ENCODE peak calls at places on chromosomes 12 and 14, in five cellular contexts. A is transverse colon; M is WTC11; L is CD8-positive, alpha-beta T cell; T is GM23338. D is an unnamed sample.

GRCh38 chr14:64502476-64503183 is 1.0 kb downstream of the ZBTB25 start:
- DNase-seq in A (peak; percentile 36), M (no peak), L (no peak), T (peak; percentile 50), D (no peak)

GRCh38 chr14:46322076-46322475 is 329.5 kb downstream of the RPL10L start:
- DNase-seq in A (no peak), M (no peak), L (no peak), T (peak; percentile 92), D (no peak)

GRCh38 chr12:76277480-76277879 is 70.7 kb downstream of the BBS10 start:
- DNase-seq in A (no peak), M (no peak), L (no peak), T (no peak), D (no peak)

GRCh38 chr12:113461666-113462065 is 10.0 kb downstream of the LHX5 start:
- DNase-seq in A (no peak), M (no peak), L (no peak), T (peak; percentile 82), D (peak; percentile 57)

GRCh38 chr12:45708363-45708762 is 21.1 kb upstream of the ARID2 start:
- DNase-seq in A (no peak), M (no peak), L (no peak), T (no peak), D (no peak)

GRCh38 chr12:121579190-121579791 is 1.5 kb downstream of the KDM2B start:
- DNase-seq in A (peak; percentile 54), M (peak; percentile 45), L (peak; percentile 31), T (peak; percentile 73), D (peak; percentile 75)

GRCh38 chr12:5768880-5769199 is 176.2 kb downstream of the ANO2 start:
- DNase-seq in A (no peak), M (no peak), L (no peak), T (no peak), D (no peak)

GRCh38 chr12:19301688-19302640 is 137.3 kb upstream of the AEBP2 start:
- DNase-seq in A (no peak), M (no peak), L (no peak), T (no peak), D (no peak)

GRCh38 chr12:89782807-89783206 is 74.2 kb upstream of the ATP2B1 start:
- DNase-seq in A (no peak), M (no peak), L (no peak), T (no peak), D (no peak)

GRCh38 chr12:122182887-122183587 is at the start of gene LRRC43:
- DNase-seq in A (peak; percentile 41), M (peak; percentile 80), L (peak; percentile 28), T (peak; percentile 85), D (peak; percentile 67)

GRCh38 chr12:39431797-39432196 is 11.1 kb downstream of the KIF21A start:
- DNase-seq in A (no peak), M (no peak), L (no peak), T (no peak), D (no peak)

GRCh38 chr14:104827173-104828055 is 26.5 kb downstream of the ZBTB42 start:
- DNase-seq in A (peak; percentile 62), M (peak; percentile 93), L (no peak), T (peak; percentile 95), D (peak; percentile 82)

GRCh38 chr14:52400846-52401245 is 86.7 kb downstream of the PTGER2 start:
- DNase-seq in A (no peak), M (no peak), L (no peak), T (no peak), D (no peak)

GRCh38 chr14:91295851-91296796 is 51.6 kb upstream of the GPR68 start:
- DNase-seq in A (no peak), M (no peak), L (no peak), T (no peak), D (no peak)

GRCh38 chr12:124828264-124829007 is 35.2 kb downstream of the SCARB1 start:
- DNase-seq in A (peak; percentile 75), M (no peak), L (no peak), T (no peak), D (no peak)

GRCh38 chr12:108616941-108617858 is 16.5 kb downstream of the SELPLG start:
- DNase-seq in A (peak; percentile 33), M (no peak), L (peak; percentile 55), T (no peak), D (peak; percentile 87)

GRCh38 chr12:113850309-113851056 is 115.6 kb downstream of the RBM19 start:
- DNase-seq in A (peak; percentile 18), M (no peak), L (no peak), T (no peak), D (no peak)

GRCh38 chr12:52527121-52527800 is 7.1 kb upstream of the KRT5 start:
- DNase-seq in A (no peak), M (no peak), L (no peak), T (no peak), D (no peak)

GRCh38 chr12:52526511-52526951 is 6.3 kb upstream of the KRT5 start:
- DNase-seq in A (no peak), M (no peak), L (no peak), T (no peak), D (no peak)

GRCh38 chr12:52524898-52525591 is 4.9 kb upstream of the KRT5 start:
- DNase-seq in A (no peak), M (no peak), L (no peak), T (no peak), D (no peak)

GRCh38 chr12:52524241-52524897 is 4.2 kb upstream of the KRT5 start:
- DNase-seq in A (no peak), M (no peak), L (no peak), T (no peak), D (no peak)

DNA sequence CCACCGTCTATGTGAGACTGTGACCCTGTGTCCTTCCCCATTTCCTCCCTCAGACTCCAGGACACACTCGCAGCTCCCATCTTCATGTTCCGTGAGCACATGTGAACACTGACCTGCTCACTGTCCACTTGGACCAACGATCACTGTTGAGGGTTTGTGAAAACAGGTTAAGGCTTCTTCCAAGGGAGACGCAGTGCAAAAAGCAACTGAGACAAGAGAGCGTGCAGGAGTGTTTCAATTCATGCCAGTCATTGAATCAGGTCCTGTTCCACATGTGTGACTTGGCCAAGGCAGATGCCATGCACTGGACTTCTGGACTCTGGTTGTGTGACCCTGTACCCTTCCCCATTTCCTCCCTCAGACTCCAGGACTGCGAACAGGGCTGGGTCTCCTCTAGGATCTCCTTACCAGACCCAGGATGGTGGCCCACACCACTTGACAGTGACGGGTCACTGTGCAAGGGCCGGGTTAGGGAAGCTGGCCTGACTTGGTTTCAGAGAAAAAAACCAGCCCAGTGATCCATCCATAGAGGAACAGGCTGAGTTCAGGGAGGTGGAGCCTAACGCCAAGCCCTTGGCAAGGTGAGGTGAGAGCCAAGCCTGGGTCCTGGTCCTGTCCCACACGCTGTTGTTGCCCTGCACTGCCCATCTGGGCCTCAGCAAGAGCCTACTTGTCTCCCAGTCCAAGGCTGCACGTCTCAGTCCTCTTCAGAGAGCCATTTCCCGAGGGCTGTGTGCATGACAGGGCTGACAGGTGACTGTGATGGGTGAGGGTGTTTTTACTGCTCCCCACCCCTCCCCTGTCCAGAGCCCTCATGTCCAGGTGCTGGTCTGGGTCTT is 5.7 kb upstream of the KRT5 start:
- DNase-seq in A (no peak), M (no peak), L (no peak), T (no peak), D (no peak)
- TF ChIP-seq CTCF in A (no peak), M (no peak), L (no peak), T (no peak), D (no peak)

DNA sequence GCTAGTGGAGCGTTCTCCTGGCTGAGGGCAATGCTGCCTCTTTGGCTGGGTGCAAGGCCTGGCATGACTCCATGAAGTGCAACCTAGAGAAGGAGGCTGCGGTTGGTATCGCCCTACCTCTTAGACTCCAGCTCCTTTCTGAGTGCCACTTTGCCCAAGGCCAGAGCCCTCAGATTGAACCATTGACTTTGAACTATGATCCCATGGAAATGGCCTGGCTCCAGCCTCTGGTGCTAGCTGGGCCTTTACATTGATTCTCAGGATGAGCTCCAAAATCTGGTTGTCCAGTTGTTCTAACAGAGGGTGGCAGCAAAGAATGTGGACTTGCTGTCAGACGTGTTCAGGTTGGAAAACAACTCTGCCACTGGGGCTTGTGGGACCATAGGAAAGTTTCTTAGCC is 16.1 kb upstream of the SMOC1 start:
- DNase-seq in A (no peak), M (no peak), L (no peak), T (no peak), D (no peak)
- TF ChIP-seq CTCF in A (no peak), M (no peak), L (no peak), T (no peak), D (no peak)

GRCh38 chr14:60649815-60650381 is 621 bp upstream of the SIX1 start:
- DNase-seq in A (no peak), M (peak; percentile 37), L (no peak), T (peak; percentile 52), D (peak; percentile 21)

GRCh38 chr14:60647081-60647836 is 2.0 kb downstream of the SIX1 start:
- DNase-seq in A (no peak), M (peak; percentile 49), L (no peak), T (peak; percentile 75), D (peak; percentile 43)

GRCh38 chr14:60647837-60648168 is 1.5 kb downstream of the SIX1 start:
- DNase-seq in A (no peak), M (no peak), L (no peak), T (no peak), D (no peak)

GRCh38 chr14:60648934-60649814 is at the start of gene SIX1:
- DNase-seq in A (peak; percentile 48), M (peak; percentile 91), L (no peak), T (peak; percentile 97), D (peak; percentile 80)

GRCh38 chr14:60648169-60648933 is 926 bp downstream of the SIX1 start:
- DNase-seq in A (no peak), M (peak; percentile 34), L (no peak), T (peak; percentile 45), D (peak; percentile 43)
- TF ChIP-seq CTCF in A (no peak), M (no peak), L (no peak), T (no peak), D (no peak)

GRCh38 chr14:59582845-59583509 is 6.4 kb upstream of the CCDC175 start:
- DNase-seq in A (no peak), M (peak; percentile 45), L (no peak), T (peak; percentile 73), D (no peak)
- TF ChIP-seq CTCF in A (no peak), M (peak; percentile 38), L (no peak), T (peak; percentile 75), D (no peak)

GRCh38 chr14:82094819-82095218 is 561.2 kb upstream of the SEL1L start:
- DNase-seq in A (no peak), M (no peak), L (no peak), T (no peak), D (no peak)
- TF ChIP-seq CTCF in A (no peak), M (no peak), L (no peak), T (no peak), D (no peak)

D was measured in GM20000.